ENCODE peak calls at places on chromosomes 13 and 19, in eight cellular contexts. Y is tibial nerve, N is pancreas, K is psoas muscle, Q is heart left ventricle, I is heart right ventricle, J is hepatocyte, P is tibial artery. E is an unnamed sample.

GRCh38 chr19:8158411-8159074 is 9.2 kb upstream of the FBN3 start:
- DNase-seq in Y (no peak), N (no peak), K (no peak), Q (no peak), I (no peak), J (peak; percentile 91), P (no peak), E (peak; percentile 43)

GRCh38 chr13:59531571-59532091 is 632.1 kb downstream of the DIAPH3 start:
- DNase-seq in Y (peak; percentile 72), N (no peak), K (peak; percentile 67), Q (peak; percentile 87), I (peak; percentile 81), J (peak; percentile 84), P (peak; percentile 83), E (peak; percentile 37)

GRCh38 chr19:38929929-38930775 is at the start of gene SARS2:
- DNase-seq in Y (peak; percentile 78), N (peak; percentile 98), K (peak; percentile 92), Q (peak; percentile 97), I (peak; percentile 93), J (peak; percentile 96), P (peak; percentile 91), E (peak; percentile 92)

GRCh38 chr19:6736169-6736916 is 1.0 kb downstream of the GPR108 start:
- DNase-seq in Y (no peak), N (peak; percentile 90), K (peak; percentile 71), Q (peak; percentile 88), I (peak; percentile 70), J (peak; percentile 93), P (peak; percentile 82), E (peak; percentile 60)

GRCh38 chr13:35964764-35965163 is 166.4 kb downstream of the DCLK1 start:
- DNase-seq in Y (no peak), N (no peak), K (no peak), Q (no peak), I (no peak), J (peak; percentile 41), P (no peak), E (no peak)

GRCh38 chr13:36820222-36820621 is 1.2 kb downstream of the RFXAP start:
- DNase-seq in Y (no peak), N (no peak), K (no peak), Q (no peak), I (no peak), J (no peak), P (no peak), E (no peak)

GRCh38 chr13:110376120-110376519 is 69.0 kb downstream of the COL4A2 start:
- DNase-seq in Y (no peak), N (no peak), K (no peak), Q (no peak), I (no peak), J (peak; percentile 57), P (no peak), E (no peak)

GRCh38 chr13:113364371-113364932 is 522 bp upstream of the GRTP1 start:
- DNase-seq in Y (no peak), N (no peak), K (peak; percentile 45), Q (no peak), I (no peak), J (no peak), P (no peak), E (no peak)

GRCh38 chr13:73816702-73817101 is 317.5 kb downstream of the KLF12 start:
- DNase-seq in Y (no peak), N (no peak), K (no peak), Q (no peak), I (no peak), J (no peak), P (no peak), E (no peak)

GRCh38 chr13:77784531-77784930 is 87.0 kb downstream of the SLAIN1 start:
- DNase-seq in Y (no peak), N (no peak), K (no peak), Q (no peak), I (no peak), J (no peak), P (no peak), E (no peak)

GRCh38 chr19:15469513-15470297 is 5.4 kb upstream of the RASAL3 start:
- DNase-seq in Y (no peak), N (peak; percentile 52), K (no peak), Q (no peak), I (no peak), J (no peak), P (no peak), E (no peak)

GRCh38 chr13:95301135-95301946 is at the start of gene ABCC4:
- DNase-seq in Y (no peak), N (peak; percentile 86), K (peak; percentile 69), Q (peak; percentile 81), I (peak; percentile 69), J (peak; percentile 90), P (peak; percentile 37), E (peak; percentile 58)

GRCh38 chr13:98483636-98484288 is 93.1 kb downstream of the STK24 start:
- DNase-seq in Y (no peak), N (no peak), K (no peak), Q (no peak), I (no peak), J (peak; percentile 52), P (no peak), E (no peak)

GRCh38 chr19:5285311-5285710 is 55.3 kb downstream of the PTPRS start:
- DNase-seq in Y (no peak), N (no peak), K (no peak), Q (no peak), I (no peak), J (no peak), P (no peak), E (no peak)

GRCh38 chr13:100533588-100534041 is 55.0 kb downstream of the GGACT start:
- DNase-seq in Y (no peak), N (peak; percentile 81), K (no peak), Q (no peak), I (no peak), J (no peak), P (no peak), E (no peak)

GRCh38 chr13:30829788-30830637 is 76.1 kb upstream of the MEDAG start:
- DNase-seq in Y (no peak), N (no peak), K (no peak), Q (no peak), I (no peak), J (no peak), P (no peak), E (no peak)

DNA sequence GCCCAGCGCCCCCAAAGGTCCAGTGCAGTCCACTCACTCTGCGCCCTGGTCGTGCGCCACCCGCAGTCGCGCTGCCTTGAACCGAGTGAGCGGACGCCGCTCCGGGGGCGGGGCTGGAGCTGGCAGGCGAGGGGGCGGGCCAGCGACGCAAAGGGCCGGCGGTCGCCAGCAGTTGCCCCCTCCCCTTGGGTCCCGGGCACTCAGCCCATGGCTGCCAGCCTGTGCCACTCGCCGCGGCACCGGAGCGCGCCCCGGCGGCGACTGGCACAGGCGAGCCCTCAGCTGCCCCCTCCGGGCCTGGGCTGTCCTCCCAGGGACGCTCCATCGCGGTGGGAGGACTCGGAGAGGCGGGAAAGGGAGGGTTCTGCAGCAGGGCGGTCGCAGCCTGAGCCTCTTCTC is at the start of gene S1PR5:
- DNase-seq in Y (no peak), N (peak; percentile 83), K (no peak), Q (no peak), I (peak; percentile 21), J (peak; percentile 26), P (no peak), E (peak; percentile 77)
- H3K27me3 ChIP-seq in Y (no peaks in the 10 kb centered on the region), N (no peaks in the 10 kb centered on the region), K (no peaks in the 10 kb centered on the region), Q (peaks cover 73% of the 10 kb centered on the region), I (peaks cover 12% of the 10 kb centered on the region), J (peaks cover 82% of the 10 kb centered on the region), P (peaks cover 47% of the 10 kb centered on the region), E (peaks cover 43% of the 10 kb centered on the region)

GRCh38 chr19:1220452-1221037 is 15.0 kb downstream of the STK11 start:
- DNase-seq in Y (no peak), N (peak; percentile 76), K (no peak), Q (peak; percentile 53), I (no peak), J (no peak), P (no peak), E (no peak)
- TF ChIP-seq CTCF in Y (no peak), N (no peak), K (no peak), Q (no peak), I (no peak), J (no peak), P (no peak), E (no peak)

DNA sequence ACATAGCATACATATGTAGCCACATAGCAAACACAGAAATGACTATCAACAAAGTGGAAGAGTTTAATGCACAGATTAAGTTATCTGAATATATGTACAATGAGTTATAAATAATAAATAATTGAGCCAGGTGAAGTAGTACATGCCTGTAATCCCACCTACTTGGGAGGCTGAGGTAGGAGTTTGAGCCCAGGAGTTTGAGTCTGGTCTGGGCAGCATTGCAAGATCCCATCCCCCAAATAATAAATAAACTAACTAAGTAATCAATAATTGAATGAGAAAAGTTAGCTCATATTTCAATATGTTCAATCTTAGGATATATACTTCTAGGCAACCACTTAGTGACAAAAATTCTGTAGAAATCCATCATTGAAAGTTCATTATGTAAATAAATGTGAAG is 1.7 kb downstream of the CARD8 start:
- DNase-seq in Y (no peak), N (no peak), K (no peak), Q (no peak), I (no peak), J (no peak), P (no peak), E (no peak)
- H3K4me3 ChIP-seq in Y (no peak overlapping the region), N (no peak overlapping the region), K (peak overlapping the region; percentile 79), Q (no peak overlapping the region), I (no peak overlapping the region), J (no peak overlapping the region), P (no peak overlapping the region), E (no peak overlapping the region)

GRCh38 chr19:22595422-22595821 is 38.7 kb upstream of the ZNF492 start:
- DNase-seq in Y (no peak), N (no peak), K (no peak), Q (no peak), I (no peak), J (no peak), P (no peak), E (no peak)

GRCh38 chr19:22600690-22601648 is 33.2 kb upstream of the ZNF492 start:
- DNase-seq in Y (no peak), N (no peak), K (no peak), Q (peak; percentile 24), I (no peak), J (no peak), P (no peak), E (no peak)

GRCh38 chr19:22595918-22596341 is 38.2 kb upstream of the ZNF492 start:
- DNase-seq in Y (peak; percentile 50), N (peak; percentile 41), K (peak; percentile 28), Q (peak; percentile 71), I (peak; percentile 68), J (no peak), P (peak; percentile 49), E (no peak)
- H3K27me3 ChIP-seq in Y (no peaks in the 10 kb centered on the region), N (no peaks in the 10 kb centered on the region), K (no peaks in the 10 kb centered on the region), Q (peaks cover 28% of the 10 kb centered on the region), I (no peaks in the 10 kb centered on the region), J (no peaks in the 10 kb centered on the region), P (peaks cover 7% of the 10 kb centered on the region), E (no peaks in the 10 kb centered on the region)

DNA sequence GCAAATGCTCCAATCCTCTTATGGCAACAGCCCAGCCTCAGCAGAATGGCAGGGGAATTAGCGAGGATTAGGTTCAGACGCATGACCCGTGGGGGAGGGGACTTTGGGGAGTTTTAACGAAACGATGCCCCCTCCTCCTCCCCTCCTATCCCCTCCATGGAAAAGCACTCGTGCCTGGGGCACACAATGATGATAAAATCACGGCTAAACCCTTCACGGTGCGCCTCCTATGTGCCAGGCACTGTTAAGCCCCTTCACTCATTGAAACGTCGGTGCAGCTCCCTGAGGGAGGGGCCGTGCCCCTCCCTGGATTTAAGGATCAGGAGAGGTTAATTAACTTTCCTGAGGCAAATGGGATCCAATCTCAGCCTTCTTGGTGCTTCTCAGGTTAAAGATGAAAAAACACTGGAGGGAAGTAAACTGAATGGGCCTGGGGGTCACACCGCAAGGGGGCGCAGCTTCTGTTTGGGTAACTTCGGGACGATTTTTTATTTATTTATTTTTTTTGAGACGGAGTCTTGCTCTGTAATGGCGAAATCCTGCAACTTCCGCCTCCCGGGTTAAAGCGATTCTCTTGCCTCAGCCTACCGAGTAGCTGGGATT is 10.1 kb upstream of the TPRX2 start:
- DNase-seq in Y (no peak), N (no peak), K (no peak), Q (no peak), I (peak; percentile 19), J (peak; percentile 51), P (no peak), E (no peak)
- TF ChIP-seq CTCF in Y (peak; percentile 10), N (no peak), K (no peak), Q (peak; percentile 29), I (peak; percentile 27), J (peak; percentile 58), P (no peak), E (peak; percentile 11)

E was measured in dorsolateral prefrontal cortex.